ENCODE peak calls at places on chromosomes 5 and 9, in four cellular contexts. One of them, this sample, is unnamed.

GRCh38 chr9:5263568-5264218 is 32.5 kb downstream of the INSL4 start:
- DNase-seq in K562: peak
- DNase-seq in A549: peak
- DNase-seq in IMR-90: no peak
- DNase-seq in this sample: no peak

GRCh38 chr5:33371660-33372059 is 69.1 kb upstream of the TARS1 start:
- DNase-seq in K562: no peak
- DNase-seq in A549: no peak
- DNase-seq in IMR-90: peak
- DNase-seq in this sample: no peak

GRCh38 chr9:22119537-22120167 is 110.5 kb upstream of the CDKN2B start:
- DNase-seq in IMR-90: peak
- DNase-seq in A549: no peak
- DNase-seq in K562: no peak
- DNase-seq in this sample: peak

GRCh38 chr5:109852371-109853160 is 162.8 kb downstream of the MAN2A1 start:
- DNase-seq in K562: no peak
- DNase-seq in A549: no peak
- DNase-seq in IMR-90: peak
- DNase-seq in this sample: no peak

GRCh38 chr5:84374568-84374967 is 10.1 kb downstream of the EDIL3 start:
- DNase-seq in K562: no peak
- DNase-seq in A549: no peak
- DNase-seq in IMR-90: no peak
- DNase-seq in this sample: no peak

GRCh38 chr9:105232207-105232606 is 12.2 kb upstream of the SLC44A1 start:
- DNase-seq in A549: no peak
- DNase-seq in IMR-90: no peak
- DNase-seq in K562: no peak
- DNase-seq in this sample: no peak

GRCh38 chr5:127988149-127988755 is 95.3 kb upstream of the SLC12A2 start:
- DNase-seq in A549: peak
- DNase-seq in IMR-90: peak
- DNase-seq in K562: peak
- DNase-seq in this sample: no peak

GRCh38 chr5:136686192-136686872 is 321.0 kb upstream of the TRPC7 start:
- DNase-seq in A549: no peak
- DNase-seq in IMR-90: peak
- DNase-seq in K562: peak
- DNase-seq in this sample: no peak

GRCh38 chr9:91659529-91660294 is 236.1 kb upstream of the NFIL3 start:
- DNase-seq in K562: peak
- DNase-seq in A549: peak
- DNase-seq in IMR-90: peak
- DNase-seq in this sample: peak

GRCh38 chr5:78508231-78508765 is 140.3 kb downstream of the LHFPL2 start:
- DNase-seq in K562: peak
- DNase-seq in IMR-90: peak
- DNase-seq in A549: no peak
- DNase-seq in this sample: no peak

GRCh38 chr5:177508217-177508611 is 1.4 kb downstream of the DOK3 start:
- DNase-seq in K562: no peak
- DNase-seq in IMR-90: no peak
- DNase-seq in A549: no peak
- DNase-seq in this sample: no peak

GRCh38 chr9:2791246-2791645 is 52.6 kb downstream of the PUM3 start:
- DNase-seq in A549: no peak
- DNase-seq in K562: no peak
- DNase-seq in IMR-90: no peak
- DNase-seq in this sample: no peak

GRCh38 chr5:139746691-139747582 is 48.7 kb upstream of the PSD2 start:
- DNase-seq in IMR-90: peak
- DNase-seq in K562: no peak
- DNase-seq in A549: no peak
- DNase-seq in this sample: peak

GRCh38 chr9:120336021-120336752 is 243.8 kb downstream of the CDK5RAP2 start:
- DNase-seq in A549: no peak
- DNase-seq in K562: no peak
- DNase-seq in IMR-90: peak
- DNase-seq in this sample: no peak

GRCh38 chr9:93108301-93109041 is 12.5 kb downstream of the CARD19 start:
- DNase-seq in IMR-90: no peak
- DNase-seq in K562: peak
- DNase-seq in A549: no peak
- DNase-seq in this sample: no peak

GRCh38 chr5:41510176-41510831 is at the start of gene PLCXD3:
- DNase-seq in IMR-90: no peak
- DNase-seq in A549: peak
- DNase-seq in K562: no peak
- DNase-seq in this sample: peak

GRCh38 chr9:36503172-36504153 is 69.2 kb upstream of the MELK start:
- DNase-seq in A549: no peak
- DNase-seq in K562: no peak
- DNase-seq in IMR-90: peak
- DNase-seq in this sample: no peak

GRCh38 chr5:107705390-107706014 is 34.8 kb upstream of the EFNA5 start:
- DNase-seq in IMR-90: peak
- DNase-seq in A549: no peak
- DNase-seq in K562: no peak
- DNase-seq in this sample: no peak

GRCh38 chr5:153629496-153629895 is 139.0 kb downstream of the GRIA1 start:
- DNase-seq in K562: no peak
- DNase-seq in IMR-90: no peak
- DNase-seq in A549: no peak
- DNase-seq in this sample: no peak

GRCh38 chr9:79581388-79581787 is 9.6 kb downstream of the TLE4 start:
- DNase-seq in K562: peak
- DNase-seq in IMR-90: peak
- DNase-seq in A549: no peak
- DNase-seq in this sample: no peak

GRCh38 chr9:79580065-79580464 is 8.3 kb downstream of the TLE4 start:
- DNase-seq in K562: no peak
- DNase-seq in IMR-90: no peak
- DNase-seq in A549: no peak
- DNase-seq in this sample: no peak

GRCh38 chr9:79584655-79584982 is 12.9 kb downstream of the TLE4 start:
- DNase-seq in IMR-90: peak
- DNase-seq in K562: no peak
- DNase-seq in A549: no peak
- DNase-seq in this sample: no peak

GRCh38 chr9:79581794-79582193 is 10.0 kb downstream of the TLE4 start:
- DNase-seq in A549: no peak
- DNase-seq in IMR-90: peak
- DNase-seq in K562: peak
- DNase-seq in this sample: no peak

GRCh38 chr9:79583957-79584654 is 12.3 kb downstream of the TLE4 start:
- DNase-seq in IMR-90: no peak
- DNase-seq in K562: peak
- DNase-seq in A549: no peak
- DNase-seq in this sample: no peak
- TF ChIP-seq RCOR1 in IMR-90: no peak
- TF ChIP-seq RCOR1 in K562: no peak
- TF ChIP-seq RCOR1 in A549: no peak
- TF ChIP-seq RCOR1 in this sample: no peak

GRCh38 chr5:181136361-181136955 is 5.5 kb upstream of the OR2V1 start:
- DNase-seq in IMR-90: no peak
- DNase-seq in A549: no peak
- DNase-seq in K562: no peak
- DNase-seq in this sample: no peak

GRCh38 chr5:181134259-181134658 is 3.3 kb upstream of the OR2V1 start:
- DNase-seq in A549: no peak
- DNase-seq in K562: no peak
- DNase-seq in IMR-90: no peak
- DNase-seq in this sample: no peak

GRCh38 chr5:181133083-181133482 is 2.1 kb upstream of the OR2V1 start:
- DNase-seq in A549: no peak
- DNase-seq in IMR-90: no peak
- DNase-seq in K562: no peak
- DNase-seq in this sample: no peak

GRCh38 chr5:181131514-181131913 is 545 bp upstream of the OR2V1 start:
- DNase-seq in A549: no peak
- DNase-seq in K562: peak
- DNase-seq in IMR-90: no peak
- DNase-seq in this sample: no peak

DNA sequence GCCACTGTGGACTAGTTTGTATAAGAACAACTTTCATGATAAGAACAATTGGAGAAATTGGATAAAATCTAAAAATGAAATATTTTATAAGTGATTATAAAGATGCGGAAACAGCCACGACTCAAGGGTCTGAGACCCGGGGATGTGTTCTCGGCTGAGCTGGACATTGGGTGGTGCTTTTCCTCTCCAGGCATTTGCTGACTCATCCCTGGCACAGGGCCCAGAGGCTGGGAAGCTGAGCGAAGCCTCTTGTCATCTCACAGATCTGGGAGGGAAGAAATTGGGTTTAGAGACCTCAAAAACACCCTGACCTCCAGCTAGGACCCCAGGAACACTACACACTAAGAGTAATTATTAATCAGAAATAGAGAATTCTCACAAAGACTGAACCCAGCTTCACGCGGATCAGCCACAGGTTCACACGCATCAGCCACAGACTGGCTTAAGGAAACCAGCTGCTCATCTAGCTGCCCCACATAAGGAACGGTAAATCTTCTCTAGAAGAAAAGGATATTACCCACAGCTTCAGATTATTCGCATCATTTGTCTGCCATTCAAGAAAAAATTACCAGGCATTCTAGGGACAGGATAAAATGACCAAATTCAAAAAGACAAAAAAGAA is 2.8 kb upstream of the OR2V1 start:
- DNase-seq in A549: peak
- DNase-seq in K562: peak
- DNase-seq in IMR-90: peak
- DNase-seq in this sample: no peak
- TF ChIP-seq RCOR1 in A549: no peak
- TF ChIP-seq RCOR1 in K562: no peak
- TF ChIP-seq RCOR1 in IMR-90: no peak
- TF ChIP-seq RCOR1 in this sample: no peak

DNA sequence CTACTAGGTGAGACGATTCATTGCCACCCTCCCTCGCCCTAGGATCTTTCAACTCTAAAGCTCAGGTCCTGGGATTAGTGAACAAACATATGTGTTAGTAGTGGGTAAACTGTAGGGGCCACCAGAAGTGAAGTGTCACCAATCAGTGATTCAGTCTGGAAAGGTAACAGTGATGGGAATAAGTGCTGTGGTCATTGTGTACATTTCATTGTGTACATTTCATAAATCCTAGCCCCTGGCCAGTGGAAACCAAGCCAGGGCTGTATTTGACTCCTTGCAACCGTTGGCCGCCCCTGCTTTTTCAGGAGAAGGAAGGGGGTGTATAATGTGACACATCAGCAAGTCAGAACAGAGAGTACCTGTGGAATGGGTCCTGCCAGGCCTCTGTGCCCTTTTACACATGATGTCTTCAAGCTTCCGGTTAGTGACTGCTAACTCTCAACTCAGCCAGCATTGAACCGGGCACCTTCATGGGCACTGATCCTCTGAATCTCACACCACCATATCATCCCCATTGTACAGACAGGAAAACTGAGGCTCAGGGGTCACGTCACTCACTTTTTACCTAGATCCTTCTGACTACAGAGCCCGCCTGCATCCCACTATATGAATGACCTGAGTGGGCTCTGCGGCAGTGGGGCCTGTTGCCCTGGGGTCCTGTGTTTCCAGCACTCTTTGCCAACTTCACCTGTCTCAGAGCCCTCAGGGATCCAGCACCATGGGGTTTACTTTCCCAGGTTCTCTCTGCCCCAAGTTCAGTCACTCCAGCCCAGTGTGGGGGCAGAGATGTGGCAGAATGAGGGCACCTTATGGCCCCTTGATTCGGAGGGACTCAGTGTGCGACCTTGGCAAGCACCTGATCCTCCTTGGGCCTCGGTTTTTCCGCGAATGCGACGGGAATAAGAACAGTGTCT is 46.7 kb upstream of the BOD1 start:
- DNase-seq in K562: no peak
- DNase-seq in A549: no peak
- DNase-seq in IMR-90: no peak
- DNase-seq in this sample: no peak
- TF ChIP-seq RCOR1 in K562: no peak
- TF ChIP-seq RCOR1 in A549: no peak
- TF ChIP-seq RCOR1 in IMR-90: no peak
- TF ChIP-seq RCOR1 in this sample: no peak

DNA sequence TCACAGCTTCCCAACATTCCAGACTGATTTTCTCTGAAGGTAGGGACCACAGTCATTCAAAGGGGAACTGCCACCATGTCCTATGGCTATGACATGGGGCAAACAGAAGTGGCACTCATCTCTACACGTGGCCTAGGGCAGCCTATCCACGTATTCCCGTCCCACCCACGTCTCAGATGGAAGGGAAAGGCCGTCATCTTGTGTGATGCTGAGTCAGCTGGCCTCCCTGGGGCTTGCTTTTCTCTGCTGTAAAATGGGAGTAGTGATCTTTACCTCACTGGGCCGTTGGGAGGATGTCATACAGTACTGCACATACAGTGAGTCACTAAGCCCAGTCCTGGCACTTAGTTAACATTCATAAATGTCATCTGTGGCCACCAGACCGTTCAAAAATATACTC is 72.3 kb downstream of the RAPGEF1 start:
- DNase-seq in A549: no peak
- DNase-seq in K562: no peak
- DNase-seq in IMR-90: no peak
- DNase-seq in this sample: no peak
- TF ChIP-seq RCOR1 in A549: no peak
- TF ChIP-seq RCOR1 in K562: no peak
- TF ChIP-seq RCOR1 in IMR-90: no peak
- TF ChIP-seq RCOR1 in this sample: no peak

GRCh38 chr5:174799146-174799545 is 74.8 kb downstream of the MSX2 start:
- DNase-seq in A549: no peak
- DNase-seq in K562: no peak
- DNase-seq in IMR-90: no peak
- DNase-seq in this sample: peak

GRCh38 chr5:174796711-174797192 is 72.4 kb downstream of the MSX2 start:
- DNase-seq in A549: no peak
- DNase-seq in K562: no peak
- DNase-seq in IMR-90: no peak
- DNase-seq in this sample: no peak

GRCh38 chr5:174800435-174800834 is 76.1 kb downstream of the MSX2 start:
- DNase-seq in K562: no peak
- DNase-seq in IMR-90: no peak
- DNase-seq in A549: no peak
- DNase-seq in this sample: no peak

GRCh38 chr5:174801798-174802197 is 77.4 kb downstream of the MSX2 start:
- DNase-seq in A549: no peak
- DNase-seq in IMR-90: no peak
- DNase-seq in K562: no peak
- DNase-seq in this sample: no peak

DNA sequence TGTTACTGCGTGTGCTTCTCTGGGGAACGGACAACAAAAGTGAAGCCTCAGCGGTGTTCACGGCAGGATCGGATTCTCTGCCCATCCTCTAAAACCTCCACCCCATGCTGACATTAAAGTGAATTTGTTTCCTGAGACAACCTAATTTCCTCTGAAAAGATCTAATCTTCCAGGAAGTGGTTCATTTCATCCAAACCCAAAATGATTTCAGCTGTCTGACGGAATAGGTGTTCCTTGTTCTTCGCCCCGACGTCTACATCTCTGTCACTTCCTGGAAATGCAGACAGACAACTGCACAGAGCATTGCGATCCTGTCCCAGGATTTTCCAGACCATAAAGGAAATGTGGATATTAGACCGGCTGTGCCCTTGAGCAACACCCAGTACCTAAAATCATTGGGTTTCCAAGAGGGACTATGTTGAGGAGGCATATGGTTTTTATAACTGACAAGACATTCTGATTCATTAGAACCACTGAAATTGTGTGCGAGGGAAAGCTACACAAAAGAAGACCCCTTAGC is 74.1 kb downstream of the MSX2 start:
- DNase-seq in K562: no peak
- DNase-seq in IMR-90: no peak
- DNase-seq in A549: no peak
- DNase-seq in this sample: peak
- TF ChIP-seq RCOR1 in K562: no peak
- TF ChIP-seq RCOR1 in IMR-90: no peak
- TF ChIP-seq RCOR1 in A549: no peak
- TF ChIP-seq RCOR1 in this sample: no peak

This sample was measured in SK-N-SH.